ENCODE peak calls at places on chromosomes 3 and 15, in five cellular contexts. I, Z, T, J and L are unnamed samples.

GRCh38 chr3:154301556-154301955 is 22.7 kb downstream of the DHX36 start:
- DNase-seq in I (no peak), Z (no peak), T (no peak), J (no peak), L (no peak)

GRCh38 chr15:34708422-34708821 is 46.4 kb downstream of the GJD2 start:
- DNase-seq in I (no peak), Z (no peak), T (no peak), J (peak), L (no peak)

GRCh38 chr3:10956991-10957390 is 35.6 kb upstream of the SLC6A1 start:
- DNase-seq in I (no peak), Z (no peak), T (no peak), J (no peak), L (no peak)

GRCh38 chr15:101014276-101014675 is 95.1 kb downstream of the LRRK1 start:
- DNase-seq in I (no peak), Z (no peak), T (no peak), J (peak), L (no peak)

GRCh38 chr3:37627951-37628620 is 233.6 kb upstream of the CTDSPL start:
- DNase-seq in I (no peak), Z (no peak), T (no peak), J (no peak), L (no peak)

GRCh38 chr3:190024912-190025311 is 95.8 kb downstream of the P3H2 start:
- DNase-seq in I (no peak), Z (no peak), T (no peak), J (no peak), L (no peak)

GRCh38 chr3:113292933-113293332 is 81.6 kb downstream of the BOC start:
- DNase-seq in I (no peak), Z (no peak), T (no peak), J (no peak), L (no peak)

GRCh38 chr15:63332367-63333078 is 49.1 kb downstream of the CA12 start:
- DNase-seq in I (no peak), Z (peak), T (no peak), J (no peak), L (no peak)

GRCh38 chr3:165613019-165613418 is 224.2 kb downstream of the BCHE start:
- DNase-seq in I (no peak), Z (no peak), T (no peak), J (no peak), L (no peak)

GRCh38 chr3:160100610-160101009 is 112.0 kb downstream of the IL12A start:
- DNase-seq in I (no peak), Z (no peak), T (no peak), J (no peak), L (no peak)

GRCh38 chr3:112774293-112774926 is 72.3 kb downstream of the CD200R1L start:
- DNase-seq in I (no peak), Z (no peak), T (no peak), J (no peak), L (no peak)

GRCh38 chr3:23751485-23751811 is 54.3 kb upstream of the UBE2E1 start:
- DNase-seq in I (no peak), Z (peak), T (no peak), J (no peak), L (no peak)

GRCh38 chr3:142947799-142948575 is 15.5 kb downstream of the PAQR9 start:
- DNase-seq in I (no peak), Z (no peak), T (no peak), J (no peak), L (no peak)

GRCh38 chr3:138688871-138689299 is 80.3 kb downstream of the FAIM start:
- DNase-seq in I (no peak), Z (no peak), T (no peak), J (no peak), L (no peak)

GRCh38 chr3:10205461-10206165 is 40.9 kb downstream of the IRAK2 start:
- DNase-seq in I (no peak), Z (peak), T (no peak), J (no peak), L (no peak)

GRCh38 chr15:40106203-40107161 is 2.2 kb downstream of the BMF start:
- DNase-seq in I (no peak), Z (no peak), T (peak), J (no peak), L (no peak)

GRCh38 chr3:188817920-188818239 is 353.9 kb upstream of the TPRG1 start:
- DNase-seq in I (no peak), Z (no peak), T (no peak), J (no peak), L (no peak)

GRCh38 chr3:188627652-188628051 is 473.7 kb downstream of the LPP start:
- DNase-seq in I (no peak), Z (peak), T (no peak), J (no peak), L (no peak)

GRCh38 chr15:57559875-57560274 is 31.8 kb upstream of the MYZAP start:
- DNase-seq in I (peak), Z (no peak), T (peak), J (peak), L (peak)